ENCODE peak calls at places on chromosomes 1 and 21, in eight cellular contexts. One of them, this sample, is unnamed. For H3K4me1, the result is how much of the 10 kb centered on the place peaks cover.

GRCh38 chr1:57794078-57794477 is 370.2 kb upstream of the DAB1 start:
- DNase-seq in endothelial cell of umbilical vein: no peak
- DNase-seq in HCT116: no peak
- DNase-seq in CD8-positive, alpha-beta T cell: no peak
- DNase-seq in left ventricle myocardium inferior: no peak
- DNase-seq in body of pancreas: no peak
- DNase-seq in IMR-90: no peak
- DNase-seq in A549: no peak
- DNase-seq in this sample: no peak

GRCh38 chr1:165871311-165872067 is 44.1 kb downstream of the UCK2 start:
- DNase-seq in IMR-90: peak
- DNase-seq in body of pancreas: peak
- DNase-seq in HCT116: peak
- DNase-seq in CD8-positive, alpha-beta T cell: peak
- DNase-seq in A549: peak
- DNase-seq in left ventricle myocardium inferior: peak
- DNase-seq in endothelial cell of umbilical vein: peak
- DNase-seq in this sample: peak

GRCh38 chr21:40049031-40049958 is 182.1 kb downstream of the PCP4 start:
- DNase-seq in body of pancreas: no peak
- DNase-seq in CD8-positive, alpha-beta T cell: no peak
- DNase-seq in endothelial cell of umbilical vein: no peak
- DNase-seq in left ventricle myocardium inferior: no peak
- DNase-seq in HCT116: no peak
- DNase-seq in A549: no peak
- DNase-seq in IMR-90: peak
- DNase-seq in this sample: no peak

GRCh38 chr21:43600642-43601397 is 58.5 kb downstream of the HSF2BP start:
- DNase-seq in IMR-90: peak
- DNase-seq in left ventricle myocardium inferior: no peak
- DNase-seq in HCT116: no peak
- DNase-seq in CD8-positive, alpha-beta T cell: no peak
- DNase-seq in body of pancreas: no peak
- DNase-seq in A549: peak
- DNase-seq in endothelial cell of umbilical vein: no peak
- DNase-seq in this sample: no peak

GRCh38 chr1:192639607-192640368 is 3.8 kb downstream of the RGS13 start:
- DNase-seq in IMR-90: peak
- DNase-seq in A549: peak
- DNase-seq in body of pancreas: no peak
- DNase-seq in left ventricle myocardium inferior: no peak
- DNase-seq in CD8-positive, alpha-beta T cell: no peak
- DNase-seq in endothelial cell of umbilical vein: no peak
- DNase-seq in HCT116: peak
- DNase-seq in this sample: no peak

GRCh38 chr1:198444792-198445191 is 95.7 kb downstream of the ATP6V1G3 start:
- DNase-seq in endothelial cell of umbilical vein: peak
- DNase-seq in left ventricle myocardium inferior: no peak
- DNase-seq in HCT116: no peak
- DNase-seq in CD8-positive, alpha-beta T cell: no peak
- DNase-seq in body of pancreas: no peak
- DNase-seq in A549: no peak
- DNase-seq in IMR-90: peak
- DNase-seq in this sample: no peak

GRCh38 chr1:229699613-229700242 is 73.7 kb downstream of the URB2 start:
- DNase-seq in HCT116: no peak
- DNase-seq in body of pancreas: no peak
- DNase-seq in A549: no peak
- DNase-seq in endothelial cell of umbilical vein: no peak
- DNase-seq in left ventricle myocardium inferior: no peak
- DNase-seq in CD8-positive, alpha-beta T cell: no peak
- DNase-seq in IMR-90: no peak
- DNase-seq in this sample: no peak

GRCh38 chr1:30706528-30706927 is 16.9 kb downstream of the MATN1 start:
- DNase-seq in A549: no peak
- DNase-seq in IMR-90: peak
- DNase-seq in HCT116: no peak
- DNase-seq in left ventricle myocardium inferior: peak
- DNase-seq in body of pancreas: peak
- DNase-seq in endothelial cell of umbilical vein: no peak
- DNase-seq in CD8-positive, alpha-beta T cell: no peak
- DNase-seq in this sample: no peak

GRCh38 chr21:29332461-29333354 is 34.0 kb downstream of the BACH1 start:
- DNase-seq in A549: no peak
- DNase-seq in body of pancreas: no peak
- DNase-seq in IMR-90: peak
- DNase-seq in CD8-positive, alpha-beta T cell: no peak
- DNase-seq in HCT116: no peak
- DNase-seq in left ventricle myocardium inferior: no peak
- DNase-seq in endothelial cell of umbilical vein: peak
- DNase-seq in this sample: no peak

GRCh38 chr21:16004121-16004520 is 274.3 kb downstream of the USP25 start:
- DNase-seq in body of pancreas: no peak
- DNase-seq in HCT116: no peak
- DNase-seq in CD8-positive, alpha-beta T cell: no peak
- DNase-seq in left ventricle myocardium inferior: no peak
- DNase-seq in IMR-90: peak
- DNase-seq in endothelial cell of umbilical vein: no peak
- DNase-seq in A549: no peak
- DNase-seq in this sample: no peak

GRCh38 chr1:192801451-192801850 is 7.4 kb upstream of the RGS2 start:
- DNase-seq in left ventricle myocardium inferior: no peak
- DNase-seq in A549: no peak
- DNase-seq in body of pancreas: no peak
- DNase-seq in IMR-90: peak
- DNase-seq in endothelial cell of umbilical vein: no peak
- DNase-seq in CD8-positive, alpha-beta T cell: no peak
- DNase-seq in HCT116: no peak
- DNase-seq in this sample: no peak

GRCh38 chr1:55938861-55939260 is 640.5 kb downstream of the PLPP3 start:
- DNase-seq in IMR-90: no peak
- DNase-seq in CD8-positive, alpha-beta T cell: no peak
- DNase-seq in endothelial cell of umbilical vein: no peak
- DNase-seq in body of pancreas: no peak
- DNase-seq in HCT116: no peak
- DNase-seq in left ventricle myocardium inferior: no peak
- DNase-seq in A549: no peak
- DNase-seq in this sample: no peak

DNA sequence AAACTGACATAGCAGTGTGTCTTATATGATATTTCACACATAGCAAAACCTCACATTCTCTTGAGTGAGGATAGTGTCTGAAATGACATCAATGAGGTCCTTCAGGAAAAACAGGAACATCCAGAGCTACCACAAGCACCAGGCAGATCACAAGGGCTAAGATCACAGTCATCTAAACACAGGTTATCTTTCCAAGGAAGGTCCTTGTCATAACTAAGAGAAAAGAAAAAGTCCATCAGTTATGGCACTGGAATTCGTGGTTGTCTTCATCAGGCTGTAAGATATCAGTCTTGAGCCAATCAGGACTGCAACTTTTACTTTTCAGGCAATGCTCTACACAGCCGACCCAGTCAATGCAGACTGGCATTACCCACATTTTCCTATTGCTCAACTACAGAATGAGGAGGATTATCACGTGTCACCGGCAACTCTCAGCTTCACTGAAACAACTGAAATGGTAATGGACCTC is 26.4 kb downstream of the SORT1 start:
- DNase-seq in left ventricle myocardium inferior: no peak
- DNase-seq in body of pancreas: no peak
- DNase-seq in CD8-positive, alpha-beta T cell: no peak
- DNase-seq in IMR-90: peak
- DNase-seq in A549: no peak
- DNase-seq in endothelial cell of umbilical vein: no peak
- DNase-seq in HCT116: no peak
- DNase-seq in this sample: no peak
- H3K4me1 ChIP-seq in left ventricle myocardium inferior: half or more
- H3K4me1 ChIP-seq in body of pancreas: under half
- H3K4me1 ChIP-seq in CD8-positive, alpha-beta T cell: under half
- H3K4me1 ChIP-seq in IMR-90: under half
- H3K4me1 ChIP-seq in A549: under half
- H3K4me1 ChIP-seq in endothelial cell of umbilical vein: under half
- H3K4me1 ChIP-seq in HCT116: under half
- H3K4me1 ChIP-seq in this sample: under half

DNA sequence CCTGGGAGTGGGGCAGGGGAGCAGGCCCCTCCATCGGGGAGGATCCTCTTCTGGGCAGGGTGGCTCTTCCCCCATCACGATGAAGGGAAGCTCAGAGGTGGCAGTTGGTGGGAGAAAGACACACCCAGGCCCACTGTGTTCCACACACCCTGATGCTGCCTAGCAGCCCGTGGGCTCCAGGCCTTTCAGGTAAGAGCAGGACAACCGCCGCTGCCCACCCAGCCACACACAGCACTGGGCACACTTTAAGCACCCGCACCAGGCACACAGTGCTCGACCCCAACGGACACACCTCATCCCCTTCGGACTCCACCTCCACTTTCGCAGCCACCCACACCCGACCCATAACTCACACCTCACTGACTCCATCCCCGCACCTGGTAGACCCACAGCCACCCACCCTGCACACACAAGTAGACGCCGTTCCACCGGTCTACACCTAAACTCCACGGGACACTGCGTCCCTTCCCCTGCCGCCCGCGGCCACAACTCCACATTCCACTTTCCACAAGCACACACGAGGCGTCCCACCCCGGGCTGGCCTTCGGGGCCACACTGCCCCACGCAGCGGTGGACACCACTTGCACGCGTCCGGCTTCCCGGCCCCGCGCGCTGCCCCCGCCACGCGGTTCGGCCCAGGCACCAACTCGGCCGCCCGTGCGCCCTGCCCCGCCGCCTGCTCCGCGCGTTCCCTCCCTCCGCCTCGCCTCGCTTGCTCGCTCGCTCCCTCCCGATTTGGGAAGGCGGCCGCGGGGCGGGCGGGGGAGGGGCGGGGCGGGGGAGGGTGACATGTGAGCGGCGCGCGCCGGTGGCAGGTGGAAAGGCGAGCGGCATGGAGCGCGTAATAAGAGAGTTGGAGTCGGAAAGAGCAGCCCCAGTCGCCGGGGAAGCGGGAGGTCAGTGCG is at the start of gene KCNQ4:
- DNase-seq in endothelial cell of umbilical vein: no peak
- DNase-seq in IMR-90: no peak
- DNase-seq in HCT116: no peak
- DNase-seq in left ventricle myocardium inferior: peak
- DNase-seq in A549: no peak
- DNase-seq in body of pancreas: peak
- DNase-seq in CD8-positive, alpha-beta T cell: no peak
- DNase-seq in this sample: no peak
- H3K4me1 ChIP-seq in endothelial cell of umbilical vein: under half
- H3K4me1 ChIP-seq in IMR-90: under half
- H3K4me1 ChIP-seq in HCT116: under half
- H3K4me1 ChIP-seq in left ventricle myocardium inferior: under half
- H3K4me1 ChIP-seq in A549: under half
- H3K4me1 ChIP-seq in body of pancreas: under half
- H3K4me1 ChIP-seq in CD8-positive, alpha-beta T cell: under half
- H3K4me1 ChIP-seq in this sample: under half

GRCh38 chr1:206579747-206580437 is 32.4 kb downstream of the EIF2D start:
- DNase-seq in left ventricle myocardium inferior: peak
- DNase-seq in IMR-90: peak
- DNase-seq in CD8-positive, alpha-beta T cell: peak
- DNase-seq in endothelial cell of umbilical vein: no peak
- DNase-seq in HCT116: no peak
- DNase-seq in body of pancreas: peak
- DNase-seq in A549: no peak
- DNase-seq in this sample: peak
- H3K4me1 ChIP-seq in left ventricle myocardium inferior: half or more
- H3K4me1 ChIP-seq in IMR-90: under half
- H3K4me1 ChIP-seq in CD8-positive, alpha-beta T cell: half or more
- H3K4me1 ChIP-seq in endothelial cell of umbilical vein: under half
- H3K4me1 ChIP-seq in HCT116: under half
- H3K4me1 ChIP-seq in body of pancreas: under half
- H3K4me1 ChIP-seq in A549: under half
- H3K4me1 ChIP-seq in this sample: half or more

GRCh38 chr1:40652452-40652851 is 13.0 kb downstream of the RIMS3 start:
- DNase-seq in HCT116: no peak
- DNase-seq in A549: no peak
- DNase-seq in IMR-90: no peak
- DNase-seq in body of pancreas: no peak
- DNase-seq in left ventricle myocardium inferior: no peak
- DNase-seq in endothelial cell of umbilical vein: no peak
- DNase-seq in CD8-positive, alpha-beta T cell: no peak
- DNase-seq in this sample: no peak
- H3K4me1 ChIP-seq in HCT116: under half
- H3K4me1 ChIP-seq in A549: under half
- H3K4me1 ChIP-seq in IMR-90: under half
- H3K4me1 ChIP-seq in body of pancreas: under half
- H3K4me1 ChIP-seq in left ventricle myocardium inferior: under half
- H3K4me1 ChIP-seq in endothelial cell of umbilical vein: under half
- H3K4me1 ChIP-seq in CD8-positive, alpha-beta T cell: under half
- H3K4me1 ChIP-seq in this sample: under half

GRCh38 chr1:94273111-94273510 is 35.7 kb upstream of the ARHGAP29 start:
- DNase-seq in IMR-90: peak
- DNase-seq in endothelial cell of umbilical vein: no peak
- DNase-seq in HCT116: no peak
- DNase-seq in A549: no peak
- DNase-seq in left ventricle myocardium inferior: no peak
- DNase-seq in CD8-positive, alpha-beta T cell: no peak
- DNase-seq in body of pancreas: no peak
- DNase-seq in this sample: no peak

GRCh38 chr1:94272388-94272787 is 35.0 kb upstream of the ARHGAP29 start:
- DNase-seq in endothelial cell of umbilical vein: no peak
- DNase-seq in CD8-positive, alpha-beta T cell: no peak
- DNase-seq in A549: no peak
- DNase-seq in body of pancreas: no peak
- DNase-seq in HCT116: no peak
- DNase-seq in left ventricle myocardium inferior: no peak
- DNase-seq in IMR-90: no peak
- DNase-seq in this sample: no peak

GRCh38 chr1:94274561-94274960 is 37.2 kb upstream of the ARHGAP29 start:
- DNase-seq in CD8-positive, alpha-beta T cell: no peak
- DNase-seq in A549: no peak
- DNase-seq in HCT116: no peak
- DNase-seq in body of pancreas: no peak
- DNase-seq in left ventricle myocardium inferior: no peak
- DNase-seq in endothelial cell of umbilical vein: no peak
- DNase-seq in IMR-90: no peak
- DNase-seq in this sample: no peak

GRCh38 chr1:94276900-94277581 is 39.7 kb upstream of the ARHGAP29 start:
- DNase-seq in A549: no peak
- DNase-seq in IMR-90: no peak
- DNase-seq in CD8-positive, alpha-beta T cell: no peak
- DNase-seq in endothelial cell of umbilical vein: no peak
- DNase-seq in left ventricle myocardium inferior: no peak
- DNase-seq in HCT116: no peak
- DNase-seq in body of pancreas: no peak
- DNase-seq in this sample: no peak

GRCh38 chr1:94275116-94275515 is 37.7 kb upstream of the ARHGAP29 start:
- DNase-seq in left ventricle myocardium inferior: no peak
- DNase-seq in endothelial cell of umbilical vein: no peak
- DNase-seq in HCT116: no peak
- DNase-seq in A549: no peak
- DNase-seq in body of pancreas: no peak
- DNase-seq in IMR-90: no peak
- DNase-seq in CD8-positive, alpha-beta T cell: no peak
- DNase-seq in this sample: no peak
- H3K4me1 ChIP-seq in left ventricle myocardium inferior: under half
- H3K4me1 ChIP-seq in endothelial cell of umbilical vein: under half
- H3K4me1 ChIP-seq in HCT116: under half
- H3K4me1 ChIP-seq in A549: under half
- H3K4me1 ChIP-seq in body of pancreas: under half
- H3K4me1 ChIP-seq in IMR-90: under half
- H3K4me1 ChIP-seq in CD8-positive, alpha-beta T cell: under half
- H3K4me1 ChIP-seq in this sample: under half

This sample was measured in CD8-positive, alpha-beta memory T cell.